ENCODE peak calls at places on chromosomes 6 and 20, in six cellular contexts. M, T, S, Y, Z and L are unnamed samples.

GRCh38 chr20:24953204-24953565 is 4.1 kb downstream of the CST7 start:
- DNase-seq in Y (no peak), Z (no peak), M (no peak), T (no peak), S (no peak), L (no peak)

GRCh38 chr20:62812181-62812906 is 4.5 kb upstream of the COL9A3 start:
- DNase-seq in S (no peak), Z (no peak), T (no peak), M (no peak), Y (no peak), L (no peak)

GRCh38 chr20:63331741-63332400 is 29.3 kb downstream of the CHRNA4 start:
- DNase-seq in Z (no peak), S (no peak), M (no peak), Y (no peak), T (no peak), L (no peak)

GRCh38 chr6:123962508-123962907 is 158.8 kb downstream of the NKAIN2 start:
- DNase-seq in T (no peak), S (peak; percentile 6), Y (peak; percentile 95), Z (no peak), M (no peak), L (no peak)

GRCh38 chr6:109526905-109527628 is 44.0 kb upstream of the ZBTB24 start:
- DNase-seq in Z (peak; percentile 88), T (peak; percentile 70), S (peak; percentile 33), Y (peak; percentile 37), M (no peak), L (no peak)

GRCh38 chr6:152462716-152463115 is 174.4 kb downstream of the SYNE1 start:
- DNase-seq in Z (no peak), M (no peak), T (no peak), S (no peak), Y (no peak), L (no peak)

GRCh38 chr6:6788394-6789020 is 200.0 kb downstream of the LY86 start:
- DNase-seq in T (no peak), S (no peak), Y (no peak), M (no peak), Z (peak; percentile 71), L (no peak)

GRCh38 chr6:83176256-83176655 is 16.8 kb downstream of the PGM3 start:
- DNase-seq in T (no peak), M (no peak), S (no peak), Z (no peak), Y (no peak), L (no peak)

GRCh38 chr20:2707353-2708072 is 14.9 kb downstream of the EBF4 start:
- DNase-seq in Y (no peak), Z (peak; percentile 44), M (no peak), T (no peak), S (no peak), L (no peak)